ENCODE peak calls at places on chromosomes 11 and 22, in seven cellular contexts. B is H7; G is esophagus squamous epithelium; C is retinal pigment epithelial cell; Q is AG08396; H is stimulated activated CD8-positive, alpha-beta memory T cell treated with anti-CD3 and anti-CD28 coated beads, Interleukin-7, amount 100 ng/mL, for 1 hour; K is IMR-90. E is an unnamed sample.

GRCh38 chr11:114066046-114066648 is 6.6 kb downstream of the ZBTB16 start:
- DNase-seq in B (no peak), G (no peak), C (no peak), Q (no peak), H (no peak), K (no peak), E (no peak)

GRCh38 chr11:119490253-119491006 is 67.5 kb upstream of the THY1 start:
- DNase-seq in B (no peak), G (no peak), C (no peak), Q (no peak), H (no peak), K (no peak), E (no peak)

GRCh38 chr11:113806403-113806802 is 26.8 kb downstream of the CLDN25 start:
- DNase-seq in B (peak), G (no peak), C (no peak), Q (peak), H (no peak), K (peak), E (no peak)

GRCh38 chr11:131824766-131825165 is 454.4 kb downstream of the NTM start:
- DNase-seq in B (no peak), G (no peak), C (no peak), Q (no peak), H (no peak), K (peak), E (no peak)

GRCh38 chr22:20242393-20243175 is 25.5 kb downstream of the RTN4R start:
- DNase-seq in B (peak), G (no peak), C (no peak), Q (no peak), H (no peak), K (no peak), E (no peak)

GRCh38 chr11:120222916-120223315 is 12.1 kb downstream of the OAF start:
- DNase-seq in B (no peak), G (no peak), C (no peak), Q (no peak), H (no peak), K (no peak), E (no peak)

GRCh38 chr11:47879259-47880184 is 31.4 kb upstream of the NUP160 start:
- DNase-seq in B (no peak), G (no peak), C (no peak), Q (no peak), H (no peak), K (no peak), E (no peak)

GRCh38 chr11:15557831-15558230 is 443.1 kb downstream of the INSC start:
- DNase-seq in B (no peak), G (no peak), C (no peak), Q (no peak), H (no peak), K (no peak), E (no peak)

GRCh38 chr11:8287297-8288070 is 23.8 kb upstream of the LMO1 start:
- DNase-seq in B (no peak), G (no peak), C (no peak), Q (no peak), H (no peak), K (no peak), E (no peak)

E was measured in cerebellar nuclear complex.